ENCODE peak calls at places on chromosomes 12 and 14, in seven cellular contexts. E is A673, Y is pancreas, Z is right lobe of liver, H is T-helper 17 cell, M is body of pancreas, G is hepatocyte. K is an unnamed sample. For H3K9me3, the result is how much of the 10 kb centered on the place peaks cover.

GRCh38 chr12:106170285-106170684 is 31.5 kb upstream of the NUAK1 start:
- DNase-seq in E (no peak), Y (no peak), Z (no peak), H (no peak), M (no peak), G (no peak), K (no peak)

GRCh38 chr14:88032373-88032772 is 27.4 kb downstream of the GPR65 start:
- DNase-seq in E (no peak), Y (no peak), Z (no peak), H (no peak), M (no peak), G (no peak), K (no peak)

GRCh38 chr12:752673-753400 is 458 bp downstream of the WNK1 start:
- DNase-seq in E (peak), Y (peak), Z (peak), H (peak), M (peak), G (peak), K (peak)

GRCh38 chr12:76329606-76330005 is 18.6 kb downstream of the BBS10 start:
- DNase-seq in E (no peak), Y (no peak), Z (no peak), H (no peak), M (no peak), G (no peak), K (no peak)

GRCh38 chr12:121304306-121304705 is 7.8 kb upstream of the CAMKK2 start:
- DNase-seq in E (no peak), Y (no peak), Z (peak), H (no peak), M (no peak), G (no peak), K (no peak)

GRCh38 chr12:3148366-3149000 is 71.3 kb downstream of the TSPAN9 start:
- DNase-seq in E (no peak), Y (no peak), Z (no peak), H (no peak), M (no peak), G (no peak), K (no peak)

GRCh38 chr12:130712346-130713065 is 3.6 kb downstream of the RIMBP2 start:
- DNase-seq in E (no peak), Y (no peak), Z (no peak), H (no peak), M (no peak), G (no peak), K (no peak)

GRCh38 chr12:1927051-1927680 is 8.7 kb upstream of the CACNA2D4 start:
- DNase-seq in E (no peak), Y (no peak), Z (no peak), H (no peak), M (no peak), G (no peak), K (no peak)

GRCh38 chr12:65828711-65829339 is 4.5 kb downstream of the HMGA2 start:
- DNase-seq in E (no peak), Y (no peak), Z (no peak), H (no peak), M (no peak), G (no peak), K (no peak)

GRCh38 chr12:86543716-86544115 is 287.5 kb upstream of the MGAT4C start:
- DNase-seq in E (no peak), Y (no peak), Z (no peak), H (no peak), M (no peak), G (no peak), K (no peak)

GRCh38 chr12:121916719-121917118 is 1.7 kb upstream of the CFAP251 start:
- DNase-seq in E (peak), Y (no peak), Z (no peak), H (no peak), M (no peak), G (peak), K (no peak)

GRCh38 chr14:51782412-51782811 is 78.0 kb upstream of the GNG2 start:
- DNase-seq in E (no peak), Y (no peak), Z (no peak), H (no peak), M (no peak), G (no peak), K (no peak)
- H3K9me3 ChIP-seq in E (under half), Y (under half), Z (under half), H (under half), M (under half), G (under half), K (under half)

DNA sequence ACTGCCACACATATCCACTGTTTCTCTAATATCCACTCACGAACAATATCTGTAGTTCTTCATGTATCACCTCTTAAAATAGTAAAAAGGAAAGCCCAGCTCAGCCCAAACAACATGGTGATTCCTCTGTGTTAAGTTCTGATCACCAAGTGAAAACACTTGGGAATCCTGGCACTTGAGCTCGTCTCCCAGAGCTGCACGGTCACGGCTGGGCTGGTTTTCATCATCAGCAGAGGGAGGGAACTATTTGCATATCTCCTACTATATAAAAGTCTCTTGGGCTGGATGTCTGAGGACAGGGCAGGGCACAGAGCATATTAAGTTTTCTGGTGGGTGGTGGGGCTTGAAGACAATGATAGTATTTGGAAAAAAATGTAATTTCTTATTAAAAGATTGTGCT is 870.6 kb downstream of the TMEM121 start:
- DNase-seq in E (no peak), Y (no peak), Z (no peak), H (no peak), M (no peak), G (no peak), K (no peak)
- H3K9me3 ChIP-seq in E (under half), Y (under half), Z (under half), H (under half), M (under half), G (under half), K (under half)

GRCh38 chr12:132923356-132923909 is 32.7 kb downstream of the ZNF605 start:
- DNase-seq in E (no peak), Y (no peak), Z (no peak), H (no peak), M (no peak), G (no peak), K (no peak)
- H3K9me3 ChIP-seq in E (half or more), Y (under half), Z (under half), H (under half), M (under half), G (half or more), K (half or more)

GRCh38 chr14:105938959-105939358 is 412.6 kb downstream of the TMEM121 start:
- DNase-seq in E (no peak), Y (no peak), Z (no peak), H (no peak), M (no peak), G (no peak), K (no peak)

GRCh38 chr14:105939810-105940508 is 413.6 kb downstream of the TMEM121 start:
- DNase-seq in E (no peak), Y (no peak), Z (no peak), H (no peak), M (no peak), G (no peak), K (no peak)

GRCh38 chr14:105943973-105944602 is 417.7 kb downstream of the TMEM121 start:
- DNase-seq in E (no peak), Y (no peak), Z (peak), H (no peak), M (no peak), G (no peak), K (no peak)

GRCh38 chr14:105940534-105941225 is 414.3 kb downstream of the TMEM121 start:
- DNase-seq in E (no peak), Y (no peak), Z (no peak), H (no peak), M (no peak), G (no peak), K (no peak)

DNA sequence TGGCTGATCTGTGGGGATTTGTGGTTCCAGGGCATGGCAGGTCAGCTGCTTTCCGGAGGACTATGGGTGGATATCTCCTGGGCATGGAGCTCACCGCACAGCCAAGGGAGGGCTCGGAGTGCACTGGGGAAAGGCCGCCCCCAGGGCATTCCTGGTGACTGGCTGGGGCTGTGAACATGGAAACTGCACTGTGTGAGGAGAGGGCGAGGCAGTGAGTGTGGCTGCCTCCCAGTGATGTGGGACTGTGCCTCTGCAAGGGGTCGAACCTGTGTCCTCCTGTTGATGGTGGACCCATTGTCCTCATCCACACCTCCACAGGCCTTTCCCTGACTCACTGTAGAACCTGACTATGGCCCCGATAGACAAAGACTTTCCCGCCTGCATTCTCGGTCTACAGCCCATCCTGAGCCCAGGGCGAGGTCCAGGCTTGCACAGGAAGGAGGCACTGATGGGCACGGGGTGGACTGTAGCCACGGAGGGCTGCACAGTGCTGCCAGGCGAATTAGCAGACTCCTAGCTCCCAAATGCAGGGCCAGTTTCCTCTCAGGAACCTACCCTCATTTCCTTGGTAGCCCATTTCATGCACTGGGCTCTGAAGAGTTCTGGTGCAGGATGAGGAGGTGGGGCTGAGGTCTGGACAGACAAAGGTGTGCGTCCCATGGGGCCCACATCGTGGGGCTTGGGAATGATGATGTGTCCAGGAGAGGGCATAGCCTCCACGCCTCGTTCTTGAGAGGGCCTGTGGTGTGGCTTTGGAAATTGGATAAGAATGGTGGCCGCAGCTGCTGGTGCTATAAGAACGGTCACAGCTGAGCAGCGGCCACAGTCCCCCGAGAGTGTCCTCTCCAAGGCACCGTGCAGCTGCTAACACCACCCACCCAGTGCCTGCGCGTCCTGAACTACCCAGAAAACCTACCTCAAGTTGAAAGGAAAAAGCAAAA is 415.1 kb downstream of the TMEM121 start:
- DNase-seq in E (no peak), Y (no peak), Z (no peak), H (no peak), M (no peak), G (no peak), K (no peak)
- H3K9me3 ChIP-seq in E (under half), Y (under half), Z (under half), H (under half), M (under half), G (under half), K (under half)

GRCh38 chr14:79464468-79464867 is 746.8 kb downstream of the DIO2 start:
- DNase-seq in E (no peak), Y (no peak), Z (no peak), H (no peak), M (no peak), G (no peak), K (no peak)
- H3K9me3 ChIP-seq in E (under half), Y (under half), Z (under half), H (under half), M (under half), G (under half), K (under half)

DNA sequence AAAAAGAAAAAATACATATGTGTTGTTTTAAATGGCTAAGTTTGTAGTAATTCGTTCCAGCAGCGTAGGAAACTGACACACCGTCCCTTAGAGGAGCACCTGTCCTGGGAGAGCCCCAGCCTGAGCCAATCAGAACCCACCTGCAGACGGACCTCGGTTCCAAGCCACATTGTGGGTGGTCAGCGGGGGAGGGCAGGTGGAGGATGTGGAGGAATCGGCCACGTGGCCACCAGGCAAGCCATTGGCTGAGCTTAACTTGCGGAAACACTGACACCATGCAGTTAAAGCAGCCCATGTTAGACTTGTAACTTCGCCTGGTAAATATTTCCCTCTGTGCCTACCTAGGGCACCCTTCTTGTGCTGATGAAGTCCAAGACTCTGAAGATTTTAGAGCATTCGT is 135.5 kb downstream of the TMEM132C start:
- DNase-seq in E (no peak), Y (no peak), Z (no peak), H (no peak), M (peak), G (no peak), K (no peak)
- H3K9me3 ChIP-seq in E (under half), Y (under half), Z (under half), H (under half), M (under half), G (under half), K (under half)

GRCh38 chr14:77641207-77641533 is 24.7 kb upstream of the SPTLC2 start:
- DNase-seq in E (no peak), Y (no peak), Z (peak), H (no peak), M (no peak), G (no peak), K (peak)

GRCh38 chr14:77641534-77642341 is 25.3 kb upstream of the SPTLC2 start:
- DNase-seq in E (peak), Y (peak), Z (peak), H (peak), M (peak), G (no peak), K (peak)

GRCh38 chr14:77638738-77639137 is 22.3 kb upstream of the SPTLC2 start:
- DNase-seq in E (no peak), Y (no peak), Z (no peak), H (no peak), M (no peak), G (peak), K (no peak)

GRCh38 chr14:77645520-77646230 is 29.2 kb upstream of the SPTLC2 start:
- DNase-seq in E (no peak), Y (no peak), Z (no peak), H (no peak), M (no peak), G (no peak), K (no peak)

GRCh38 chr14:77642407-77642806 is 26.0 kb upstream of the SPTLC2 start:
- DNase-seq in E (no peak), Y (no peak), Z (no peak), H (no peak), M (no peak), G (no peak), K (no peak)
- H3K9me3 ChIP-seq in E (under half), Y (under half), Z (under half), H (under half), M (under half), G (under half), K (under half)

K was measured in mucosa of descending colon.